ENCODE peak calls at places on chromosomes 4 and X, in five cellular contexts. Q is HFF-Myc, R is choroid plexus epithelial cell, E is fibroblast of lung, X is testis. W is an unnamed sample.

GRCh38 chr4:147843162-147843561 is 111.3 kb downstream of the ARHGAP10 start:
- DNase-seq in Q (no peak), R (no peak), E (no peak), X (no peak), W (no peak)

GRCh38 chr4:184409911-184410692 is 64.2 kb downstream of the IRF2 start:
- DNase-seq in Q (no peak), R (no peak), E (no peak), X (no peak), W (no peak)

GRCh38 chrX:47222776-47223350 is 4.4 kb downstream of the CDK16 start:
- DNase-seq in Q (no peak), R (no peak), E (no peak), X (no peak), W (no peak)

GRCh38 chrX:53440631-53441517 is 6.7 kb upstream of the HSD17B10 start:
- DNase-seq in Q (no peak), R (peak), E (peak), X (peak), W (no peak)

GRCh38 chr4:13541720-13542576 is 2.4 kb downstream of the NKX3-2 start:
- DNase-seq in Q (no peak), R (no peak), E (no peak), X (peak), W (no peak)

GRCh38 chr4:7134737-7135388 is 57.5 kb upstream of the SORCS2 start:
- DNase-seq in Q (peak), R (peak), E (peak), X (peak), W (peak)

GRCh38 chr4:110344165-110344564 is 131.8 kb upstream of the ENPEP start:
- DNase-seq in Q (no peak), R (peak), E (peak), X (no peak), W (no peak)

GRCh38 chrX:37405954-37406353 is 56.8 kb downstream of the PRRG1 start:
- DNase-seq in Q (no peak), R (peak), E (peak), X (no peak), W (peak)

GRCh38 chr4:6892190-6892908 is 17.3 kb upstream of the TBC1D14 start:
- DNase-seq in Q (no peak), R (peak), E (peak), X (peak), W (no peak)

GRCh38 chr4:20463176-20463430 is 211.4 kb downstream of the SLIT2 start:
- DNase-seq in Q (no peak), R (no peak), E (no peak), X (no peak), W (no peak)

GRCh38 chr4:181061787-181062186 is 1181.4 kb upstream of the TENM3 start:
- DNase-seq in Q (no peak), R (no peak), E (no peak), X (no peak), W (no peak)

GRCh38 chr4:8581094-8581861 is 1.1 kb downstream of the GPR78 start:
- DNase-seq in Q (no peak), R (no peak), E (no peak), X (no peak), W (no peak)

GRCh38 chr4:182307746-182308145 is 64.5 kb downstream of the TENM3 start:
- DNase-seq in Q (peak), R (peak), E (peak), X (peak), W (peak)

GRCh38 chr4:8272472-8273428 is 3.2 kb downstream of the HTRA3 start:
- DNase-seq in Q (no peak), R (peak), E (peak), X (no peak), W (no peak)

GRCh38 chr4:184104419-184105101 is 113.1 kb downstream of the ENPP6 start:
- DNase-seq in Q (no peak), R (no peak), E (no peak), X (no peak), W (no peak)

GRCh38 chr4:57182132-57182874 is 72.1 kb upstream of the IGFBP7 start:
- DNase-seq in Q (no peak), R (no peak), E (no peak), X (peak), W (no peak)

GRCh38 chrX:431492-432132 is 44.9 kb upstream of the PPP2R3B start:
- DNase-seq in Q (no peak), R (no peak), E (no peak), X (no peak), W (no peak)

GRCh38 chr4:176970853-176971252 is 178.1 kb upstream of the VEGFC start:
- DNase-seq in Q (no peak), R (no peak), E (no peak), X (no peak), W (no peak)

GRCh38 chrX:3526084-3526483 is 179.6 kb upstream of the MXRA5 start:
- DNase-seq in Q (no peak), R (peak), E (no peak), X (no peak), W (no peak)

GRCh38 chr4:120007171-120007894 is 59.3 kb downstream of the MAD2L1 start:
- DNase-seq in Q (peak), R (peak), E (peak), X (no peak), W (peak)

GRCh38 chrX:134019567-134020206 is 34.3 kb upstream of the GPC3 start:
- DNase-seq in Q (no peak), R (no peak), E (no peak), X (no peak), W (no peak)

GRCh38 chr4:168461821-168462220 is 18.5 kb downstream of the DDX60L start:
- DNase-seq in Q (no peak), R (no peak), E (no peak), X (no peak), W (no peak)

GRCh38 chrX:38879631-38880220 is 78.5 kb downstream of the MID1IP1 start:
- DNase-seq in Q (no peak), R (no peak), E (no peak), X (no peak), W (no peak)

GRCh38 chr4:48799157-48799556 is 19.1 kb upstream of the FRYL start:
- DNase-seq in Q (no peak), R (no peak), E (no peak), X (no peak), W (no peak)

GRCh38 chr4:189059996-189060570 is 880.6 kb upstream of the FRG1 start:
- DNase-seq in Q (no peak), R (no peak), E (no peak), X (no peak), W (peak)

GRCh38 chr4:139609647-139610046 is 53.6 kb upstream of the SETD7 start:
- DNase-seq in Q (no peak), R (no peak), E (peak), X (no peak), W (no peak)

GRCh38 chr4:168516841-168517240 is 20.0 kb downstream of the PALLD start:
- DNase-seq in Q (no peak), R (no peak), E (no peak), X (no peak), W (no peak)

GRCh38 chr4:101232074-101232776 is 115.1 kb downstream of the PPP3CA start:
- DNase-seq in Q (no peak), R (peak), E (peak), X (no peak), W (no peak)

GRCh38 chrX:110037181-110037580 is 34.3 kb downstream of the TMEM164 start:
- DNase-seq in Q (no peak), R (no peak), E (no peak), X (no peak), W (no peak)

GRCh38 chrX:22652596-22652995 is 347.2 kb upstream of the DDX53 start:
- DNase-seq in Q (peak), R (peak), E (peak), X (peak), W (no peak)

GRCh38 chr4:14023901-14024300 is 396.4 kb upstream of the BOD1L1 start:
- DNase-seq in Q (no peak), R (no peak), E (no peak), X (no peak), W (no peak)

GRCh38 chr4:76003015-76003414 is 4.3 kb downstream of the CXCL9 start:
- DNase-seq in Q (no peak), R (no peak), E (no peak), X (no peak), W (no peak)

GRCh38 chr4:141636771-141637460 is 533 bp downstream of the IL15 start:
- DNase-seq in Q (no peak), R (peak), E (peak), X (peak), W (no peak)

GRCh38 chrX:23783569-23784486 is 855 bp downstream of the SAT1 start:
- DNase-seq in Q (no peak), R (peak), E (peak), X (no peak), W (no peak)

GRCh38 chrX:22192419-22193086 is 80.2 kb upstream of the CBLL2 start:
- DNase-seq in Q (peak), R (peak), E (peak), X (peak), W (no peak)

GRCh38 chr4:23266401-23266800 is 573.7 kb downstream of the GBA3 start:
- DNase-seq in Q (no peak), R (no peak), E (no peak), X (no peak), W (no peak)
- TF ChIP-seq CTCF in Q (no peak), R (no peak), E (no peak), X (no peak), W (no peak)

GRCh38 chr4:128831526-128832252 is 22.2 kb downstream of the JADE1 start:
- DNase-seq in Q (no peak), R (peak), E (peak), X (no peak), W (no peak)
- H3K4me3 ChIP-seq in Q (no peak), R (no peak), E (no peak), X (no peak), W (no peak)

GRCh38 chr4:154622598-154622997 is 10.1 kb upstream of the FGG start:
- DNase-seq in Q (no peak), R (peak), E (peak), X (no peak), W (no peak)
- TF ChIP-seq CTCF in Q (peak), R (peak), E (peak), X (peak), W (peak)

DNA sequence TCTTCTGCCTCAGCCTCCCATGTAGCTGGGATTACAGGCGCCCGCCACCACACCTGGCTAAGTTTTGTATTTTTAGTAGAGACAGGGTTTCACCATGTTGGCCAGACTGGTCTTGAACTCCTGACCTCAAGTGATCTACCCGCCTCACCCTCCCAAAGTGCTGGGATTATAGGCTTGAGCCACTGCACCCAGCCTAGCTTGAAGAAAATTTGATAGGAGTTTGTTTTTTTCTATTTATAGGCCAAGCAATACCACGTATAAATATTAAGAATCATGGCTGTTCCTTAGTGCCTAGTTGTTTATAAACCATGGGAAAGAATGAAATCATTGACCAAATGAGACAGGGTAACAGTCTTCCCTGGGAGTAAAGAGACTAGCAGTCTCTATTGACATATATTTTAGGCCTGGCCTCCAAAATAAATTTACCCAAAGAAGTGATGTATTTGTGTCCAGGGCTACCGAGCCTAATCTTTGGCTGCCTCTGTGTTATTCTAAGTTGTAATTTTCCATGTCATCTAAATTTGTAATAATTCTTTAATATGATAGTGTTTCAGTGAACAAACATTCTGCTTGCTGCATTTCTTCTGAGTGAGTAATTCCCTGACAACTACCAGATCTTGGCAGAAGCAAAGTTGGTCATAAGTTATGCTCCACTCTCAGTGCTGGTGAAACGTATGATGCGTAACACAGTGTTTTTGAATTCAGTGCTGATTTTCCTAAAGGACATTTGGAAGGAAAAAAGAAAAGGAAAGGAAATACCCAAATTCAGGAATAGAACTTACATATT is 10.3 kb downstream of the PKD2 start:
- DNase-seq in Q (no peak), R (peak), E (peak), X (no peak), W (peak)
- H3K4me3 ChIP-seq in Q (no peak), R (no peak), E (peak), X (no peak), W (no peak)

GRCh38 chrX:119132961-119133360 is 5.3 kb upstream of the KIAA1210 start:
- DNase-seq in Q (no peak), R (no peak), E (no peak), X (no peak), W (no peak)
- TF ChIP-seq CTCF in Q (no peak), R (no peak), E (no peak), X (no peak), W (no peak)

DNA sequence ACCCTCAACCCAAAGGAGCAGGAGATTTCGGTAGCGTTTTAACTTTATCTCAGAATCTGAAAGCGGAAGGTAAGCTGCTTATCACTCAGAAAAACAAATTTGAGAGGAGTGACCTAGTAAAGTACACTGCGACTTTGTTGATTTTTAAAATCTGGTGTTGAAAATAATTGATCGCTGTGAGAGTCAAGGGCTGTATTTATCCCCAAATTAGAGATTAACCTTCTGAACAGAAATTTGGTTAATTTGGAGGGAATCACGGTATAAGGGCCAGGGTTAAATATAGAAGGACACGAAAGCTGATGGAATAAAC is 212 bp downstream of the CLCN4 start:
- DNase-seq in Q (no peak), R (no peak), E (no peak), X (no peak), W (no peak)
- H3K4me3 ChIP-seq in Q (no peak), R (peak), E (peak), X (no peak), W (no peak)

DNA sequence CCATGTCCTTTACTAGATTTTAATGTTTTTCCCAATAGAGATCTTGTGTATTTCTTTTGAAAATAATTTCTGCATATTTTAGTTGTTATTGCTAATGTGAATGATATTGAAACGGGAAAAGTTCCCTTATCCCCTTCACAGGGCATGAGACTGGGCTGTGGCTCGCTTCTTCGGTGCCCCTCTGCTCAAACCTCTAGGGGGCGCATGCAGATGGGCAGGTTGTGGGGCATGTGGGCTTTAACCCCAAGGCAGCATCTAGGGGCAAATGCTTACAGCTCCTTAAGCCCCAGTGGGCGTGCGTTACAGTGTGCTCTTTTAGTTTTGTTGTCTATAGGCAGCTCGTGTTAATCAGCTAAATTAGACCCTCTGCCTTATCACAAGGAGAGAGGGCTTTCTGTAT is 194.7 kb downstream of the OPHN1 start:
- DNase-seq in Q (no peak), R (no peak), E (no peak), X (no peak), W (no peak)
- TF ChIP-seq CTCF in Q (peak), R (peak), E (peak), X (no peak), W (peak)

GRCh38 chr4:77092832-77093800 is 17.3 kb upstream of the CCNI start:
- DNase-seq in Q (no peak), R (no peak), E (no peak), X (no peak), W (no peak)
- H3K4me3 ChIP-seq in Q (no peak), R (no peak), E (no peak), X (no peak), W (no peak)

GRCh38 chr4:61541474-61541873 is 341.3 kb downstream of the ADGRL3 start:
- DNase-seq in Q (no peak), R (no peak), E (no peak), X (no peak), W (no peak)
- TF ChIP-seq CTCF in Q (no peak), R (no peak), E (no peak), X (no peak), W (no peak)

W was measured in AG04449.